ENCODE peak calls at places on chromosomes 2 and 18, in eight cellular contexts. Y is CD8-positive, alpha-beta T cell; T is cardiac muscle cell; C is GM12878; F is AG04450; A is aorta; K is naive thymus-derived CD4-positive, alpha-beta T cell; D is A549. J is an unnamed sample. For H3K9me3, the result is how much of the 10 kb centered on the place peaks cover.

GRCh38 chr2:157443795-157444642 is at the start of gene CYTIP:
- DNase-seq in Y (peak), T (no peak), C (peak), F (no peak), A (no peak), K (peak), D (no peak), J (no peak)

GRCh38 chr2:237097911-237098702 is 12.4 kb downstream of the COPS8 start:
- DNase-seq in Y (no peak), T (no peak), C (no peak), F (no peak), A (no peak), K (no peak), D (peak), J (peak)

GRCh38 chr2:227597993-227598392 is 700 bp upstream of the SCYGR2 start:
- DNase-seq in Y (no peak), T (no peak), C (no peak), F (no peak), A (no peak), K (no peak), D (no peak), J (no peak)

GRCh38 chr2:54471221-54471711 is 15.1 kb downstream of the SPTBN1 start:
- DNase-seq in Y (no peak), T (peak), C (peak), F (peak), A (no peak), K (no peak), D (peak), J (no peak)

GRCh38 chr18:79952996-79953559 is 1.6 kb upstream of the SLC66A2 start:
- DNase-seq in Y (peak), T (peak), C (no peak), F (no peak), A (no peak), K (no peak), D (no peak), J (no peak)

GRCh38 chr2:143742631-143743030 is 613.4 kb downstream of the ARHGAP15 start:
- DNase-seq in Y (no peak), T (no peak), C (no peak), F (no peak), A (no peak), K (no peak), D (no peak), J (no peak)

GRCh38 chr2:167127135-167127534 is 238.9 kb downstream of the XIRP2 start:
- DNase-seq in Y (no peak), T (no peak), C (no peak), F (no peak), A (no peak), K (no peak), D (no peak), J (no peak)

GRCh38 chr2:39156107-39156506 is 35.3 kb upstream of the SOS1 start:
- DNase-seq in Y (no peak), T (no peak), C (no peak), F (no peak), A (no peak), K (no peak), D (no peak), J (no peak)

GRCh38 chr2:24720310-24720709 is 72.9 kb downstream of the PTRHD1 start:
- DNase-seq in Y (no peak), T (no peak), C (peak), F (no peak), A (no peak), K (no peak), D (no peak), J (no peak)

GRCh38 chr2:16181741-16182090 is 241.4 kb downstream of the MYCN start:
- DNase-seq in Y (no peak), T (no peak), C (no peak), F (no peak), A (no peak), K (no peak), D (no peak), J (no peak)

GRCh38 chr2:64244049-64244446 is 99.8 kb upstream of the PELI1 start:
- DNase-seq in Y (no peak), T (no peak), C (no peak), F (no peak), A (no peak), K (no peak), D (no peak), J (no peak)

GRCh38 chr2:96180521-96180920 is 28.1 kb downstream of the STARD7 start:
- DNase-seq in Y (no peak), T (no peak), C (no peak), F (no peak), A (no peak), K (no peak), D (no peak), J (no peak)

GRCh38 chr18:51448949-51449348 is 251.5 kb upstream of the MEX3C start:
- DNase-seq in Y (no peak), T (no peak), C (no peak), F (no peak), A (no peak), K (no peak), D (no peak), J (no peak)

GRCh38 chr2:121076885-121077549 is 208.0 kb downstream of the TFCP2L1 start:
- DNase-seq in Y (peak), T (peak), C (no peak), F (no peak), A (peak), K (peak), D (peak), J (peak)

GRCh38 chr2:86372641-86373502 is 35.4 kb upstream of the REEP1 start:
- DNase-seq in Y (no peak), T (peak), C (no peak), F (peak), A (no peak), K (no peak), D (peak), J (peak)

GRCh38 chr2:168254158-168254935 is 7.0 kb upstream of the STK39 start:
- DNase-seq in Y (no peak), T (no peak), C (no peak), F (no peak), A (no peak), K (no peak), D (no peak), J (no peak)

GRCh38 chr2:43174368-43175186 is 51.8 kb downstream of the ZFP36L2 start:
- DNase-seq in Y (peak), T (no peak), C (peak), F (no peak), A (peak), K (peak), D (no peak), J (no peak)

GRCh38 chr2:68342470-68342869 is 22.6 kb upstream of the PLEK start:
- DNase-seq in Y (no peak), T (no peak), C (no peak), F (no peak), A (no peak), K (no peak), D (no peak), J (no peak)

GRCh38 chr2:189933911-189934399 is 128.6 kb downstream of the MSTN start:
- DNase-seq in Y (no peak), T (no peak), C (no peak), F (peak), A (no peak), K (no peak), D (peak), J (no peak)

GRCh38 chr2:182920089-182920488 is 53.7 kb upstream of the FRZB start:
- DNase-seq in Y (no peak), T (no peak), C (no peak), F (no peak), A (no peak), K (no peak), D (no peak), J (no peak)

GRCh38 chr2:56680971-56681631 is 497.3 kb downstream of the CCDC85A start:
- DNase-seq in Y (no peak), T (no peak), C (no peak), F (no peak), A (no peak), K (no peak), D (no peak), J (peak)

GRCh38 chr18:76493213-76494107 is 1.6 kb downstream of the ZNF516 start:
- DNase-seq in Y (no peak), T (peak), C (no peak), F (no peak), A (no peak), K (peak), D (peak), J (no peak)

GRCh38 chr2:203705184-203705583 is 1.3 kb upstream of the CD28 start:
- DNase-seq in Y (no peak), T (no peak), C (no peak), F (no peak), A (no peak), K (peak), D (no peak), J (no peak)

GRCh38 chr18:56795381-56795780 is 144.2 kb downstream of the WDR7 start:
- DNase-seq in Y (no peak), T (no peak), C (no peak), F (no peak), A (no peak), K (no peak), D (no peak), J (no peak)

GRCh38 chr2:216636570-216637450 is 3.6 kb downstream of the IGFBP2 start:
- DNase-seq in Y (no peak), T (peak), C (no peak), F (no peak), A (peak), K (no peak), D (peak), J (peak)

GRCh38 chr2:237886702-237887481 is 27.5 kb downstream of the RAMP1 start:
- DNase-seq in Y (no peak), T (peak), C (no peak), F (peak), A (peak), K (no peak), D (no peak), J (no peak)

GRCh38 chr2:152730591-152731333 is 12.3 kb downstream of the ARL6IP6 start:
- DNase-seq in Y (peak), T (no peak), C (no peak), F (no peak), A (no peak), K (peak), D (no peak), J (no peak)

GRCh38 chr2:74566423-74567085 is 12.0 kb downstream of the DOK1 start:
- DNase-seq in Y (no peak), T (no peak), C (no peak), F (no peak), A (no peak), K (no peak), D (no peak), J (peak)

GRCh38 chr2:60163691-60164090 is 389.8 kb downstream of the BCL11A start:
- DNase-seq in Y (no peak), T (no peak), C (no peak), F (no peak), A (no peak), K (no peak), D (no peak), J (no peak)

GRCh38 chr2:160613466-160614153 is 120.0 kb upstream of the RBMS1 start:
- DNase-seq in Y (no peak), T (no peak), C (no peak), F (peak), A (no peak), K (no peak), D (no peak), J (no peak)

GRCh38 chr18:67893896-67894295 is 377.4 kb upstream of the DSEL start:
- DNase-seq in Y (no peak), T (no peak), C (no peak), F (no peak), A (no peak), K (no peak), D (no peak), J (no peak)

GRCh38 chr18:9506046-9506792 is 30.9 kb downstream of the RALBP1 start:
- DNase-seq in Y (no peak), T (peak), C (no peak), F (no peak), A (no peak), K (no peak), D (no peak), J (peak)
- H3K4me3 ChIP-seq in Y (no peak), T (no peak), C (no peak), F (no peak), A (no peak), K (no peak), D (no peak), J (no peak)

DNA sequence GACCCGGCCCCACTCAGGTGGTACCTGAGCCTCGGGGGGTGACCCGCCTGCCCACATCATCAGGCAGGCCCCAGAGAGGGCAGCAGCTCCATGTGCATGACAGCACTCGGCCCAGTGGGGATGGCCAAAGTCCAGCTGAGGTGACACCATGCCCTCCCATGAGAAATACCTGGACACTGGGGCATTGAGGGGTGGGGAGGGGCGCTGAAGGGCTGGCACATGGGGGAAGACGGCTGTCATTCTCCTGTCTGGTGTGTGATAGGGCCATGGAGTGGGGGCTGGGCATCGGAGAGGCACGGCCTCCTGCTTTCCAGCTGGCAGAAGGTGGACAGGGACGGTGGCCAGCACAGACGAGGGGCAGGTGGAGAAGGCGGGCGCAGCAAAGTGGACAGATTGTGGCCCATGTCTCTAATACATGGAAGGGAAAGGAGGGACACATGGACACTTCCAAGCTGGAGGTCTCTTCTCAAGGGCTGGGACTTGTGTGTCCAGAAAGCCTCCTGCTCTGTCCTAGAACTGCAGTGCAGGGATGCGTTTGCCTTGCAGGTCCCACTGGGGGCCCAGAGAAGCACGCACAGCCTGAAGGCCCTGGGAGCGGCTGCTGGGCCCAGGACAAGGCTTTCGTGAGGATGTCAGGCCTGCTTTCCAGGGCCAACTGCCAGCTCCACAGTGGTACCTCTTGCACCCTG is 302.2 kb downstream of the NDUFA10 start:
- DNase-seq in Y (peak), T (no peak), C (no peak), F (no peak), A (peak), K (no peak), D (no peak), J (no peak)
- H3K9me3 ChIP-seq in Y (under half), T (under half), C (under half), F (half or more), A (under half), K (under half), D (under half), J (under half)

GRCh38 chr18:58224425-58224750 is 180.4 kb downstream of the NEDD4L start:
- DNase-seq in Y (no peak), T (no peak), C (no peak), F (no peak), A (no peak), K (no peak), D (no peak), J (no peak)

GRCh38 chr18:58222439-58223125 is 178.6 kb downstream of the NEDD4L start:
- DNase-seq in Y (no peak), T (no peak), C (no peak), F (no peak), A (no peak), K (no peak), D (no peak), J (no peak)

GRCh38 chr18:58226476-58226875 is 182.4 kb downstream of the NEDD4L start:
- DNase-seq in Y (no peak), T (no peak), C (no peak), F (no peak), A (no peak), K (no peak), D (no peak), J (no peak)

GRCh38 chr18:58225101-58225500 is 181.1 kb downstream of the NEDD4L start:
- DNase-seq in Y (no peak), T (no peak), C (peak), F (no peak), A (no peak), K (no peak), D (no peak), J (no peak)

GRCh38 chr18:58223717-58224424 is 179.8 kb downstream of the NEDD4L start:
- DNase-seq in Y (no peak), T (peak), C (no peak), F (peak), A (no peak), K (no peak), D (peak), J (peak)
- H3K4me3 ChIP-seq in Y (no peak), T (no peak), C (no peak), F (no peak), A (no peak), K (no peak), D (peak), J (no peak)

GRCh38 chr2:176147790-176148496 is 3.4 kb upstream of the HOXD4 start:
- DNase-seq in Y (no peak), T (no peak), C (no peak), F (no peak), A (no peak), K (no peak), D (no peak), J (no peak)

GRCh38 chr2:176151199-176152099 is at the start of gene HOXD4:
- DNase-seq in Y (no peak), T (no peak), C (no peak), F (no peak), A (no peak), K (no peak), D (no peak), J (no peak)

GRCh38 chr2:176148758-176149483 is 2.4 kb upstream of the HOXD4 start:
- DNase-seq in Y (no peak), T (no peak), C (no peak), F (no peak), A (no peak), K (no peak), D (no peak), J (no peak)

GRCh38 chr2:176150338-176151198 is 782 bp upstream of the HOXD4 start:
- DNase-seq in Y (no peak), T (no peak), C (no peak), F (no peak), A (no peak), K (no peak), D (no peak), J (no peak)

GRCh38 chr2:176149484-176150337 is 1.6 kb upstream of the HOXD4 start:
- DNase-seq in Y (no peak), T (no peak), C (no peak), F (no peak), A (no peak), K (no peak), D (no peak), J (no peak)
- H3K9me3 ChIP-seq in Y (under half), T (under half), C (under half), F (under half), A (under half), K (under half), D (under half), J (under half)

DNA sequence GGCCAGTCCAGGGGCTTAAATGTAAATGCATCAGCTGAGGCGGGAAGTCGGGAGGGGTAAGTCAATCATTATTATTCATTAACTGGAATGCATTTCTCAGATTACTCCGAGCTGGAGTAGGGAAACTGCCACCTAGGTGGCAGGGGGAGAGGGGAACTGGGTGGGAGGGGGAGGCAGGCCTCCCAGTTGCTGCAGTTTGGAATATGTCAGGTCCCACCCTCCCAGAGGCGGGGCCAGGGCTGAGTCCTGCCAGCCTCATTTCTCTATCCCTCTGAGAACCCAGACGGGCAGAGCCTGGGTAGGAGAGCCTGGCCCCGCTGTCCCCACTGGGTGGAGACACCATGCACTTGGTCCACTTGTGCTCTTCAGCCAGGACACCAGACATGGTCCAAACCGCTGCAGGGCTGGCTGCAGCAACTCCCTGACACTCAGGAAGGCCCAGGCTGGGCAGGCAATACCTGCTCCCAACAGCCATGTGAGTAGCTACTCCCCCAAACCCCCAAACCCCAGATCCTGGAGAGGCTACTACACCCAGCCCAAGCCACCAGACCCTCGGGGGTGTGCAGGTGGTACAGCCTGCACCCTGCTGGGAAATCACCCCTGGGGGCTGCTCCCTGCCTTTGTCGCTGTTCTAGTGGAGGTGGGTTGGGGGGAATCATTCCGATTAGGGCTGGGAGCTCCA is at the start of gene GPBAR1:
- DNase-seq in Y (no peak), T (peak), C (no peak), F (no peak), A (peak), K (no peak), D (no peak), J (no peak)
- H3K4me3 ChIP-seq in Y (no peak), T (no peak), C (no peak), F (no peak), A (no peak), K (no peak), D (no peak), J (no peak)

GRCh38 chr2:47504174-47504810 is 101.3 kb downstream of the MSH2 start:
- DNase-seq in Y (no peak), T (no peak), C (no peak), F (no peak), A (no peak), K (no peak), D (no peak), J (no peak)
- H3K9me3 ChIP-seq in Y (under half), T (under half), C (under half), F (under half), A (under half), K (under half), D (under half), J (under half)

GRCh38 chr18:25467226-25468065 is 115.5 kb upstream of the ZNF521 start:
- DNase-seq in Y (no peak), T (peak), C (no peak), F (no peak), A (peak), K (no peak), D (no peak), J (peak)
- H3K4me3 ChIP-seq in Y (no peak), T (no peak), C (no peak), F (no peak), A (no peak), K (no peak), D (no peak), J (no peak)

J was measured in MG63.